ENCODE peak calls at places on chromosomes 1 and 21, in seven cellular contexts. Y is activated naive CD4-positive, alpha-beta T cell treated with anti-CD3 and anti-CD28 coated beads for 36 hours; Q is progenitor cell of endocrine pancreas; W is endothelial cell; D is Calu3; M is EH; L is psoas muscle. C is an unnamed sample.

GRCh38 chr1:6603424-6603850 is 768 bp upstream of the KLHL21 start:
- DNase-seq in Y (peak), Q (peak), W (peak), D (no peak), M (peak), L (peak), C (peak)

GRCh38 chr1:87024936-87025537 is 110.6 kb downstream of the HS2ST1 start:
- DNase-seq in Y (no peak), Q (no peak), W (peak), D (peak), M (peak), L (no peak), C (no peak)

GRCh38 chr1:117757668-117758067 is 151.8 kb downstream of the TENT5C start:
- DNase-seq in Y (no peak), Q (no peak), W (no peak), D (no peak), M (peak), L (no peak), C (no peak)

GRCh38 chr1:180237850-180238476 is 7.9 kb downstream of the LHX4 start:
- DNase-seq in Y (no peak), Q (no peak), W (no peak), D (no peak), M (no peak), L (no peak), C (no peak)

GRCh38 chr21:15275615-15276228 is 210.9 kb upstream of the NRIP1 start:
- DNase-seq in Y (no peak), Q (no peak), W (no peak), D (no peak), M (no peak), L (no peak), C (no peak)

GRCh38 chr21:14474995-14475394 is 71.1 kb downstream of the SAMSN1 start:
- DNase-seq in Y (no peak), Q (no peak), W (no peak), D (no peak), M (no peak), L (no peak), C (no peak)

GRCh38 chr1:56904706-56905105 is 50.1 kb downstream of the C8A start:
- DNase-seq in Y (no peak), Q (no peak), W (no peak), D (no peak), M (peak), L (no peak), C (no peak)

GRCh38 chr1:6100801-6101783 is 55.4 kb downstream of the KCNAB2 start:
- DNase-seq in Y (no peak), Q (no peak), W (no peak), D (no peak), M (no peak), L (peak), C (no peak)

GRCh38 chr1:154418062-154418897 is 13.1 kb downstream of the IL6R start:
- DNase-seq in Y (peak), Q (no peak), W (no peak), D (peak), M (no peak), L (peak), C (no peak)

GRCh38 chr1:53449026-53449425 is 10.2 kb upstream of the DMRTB1 start:
- DNase-seq in Y (no peak), Q (no peak), W (no peak), D (no peak), M (peak), L (no peak), C (no peak)

GRCh38 chr1:174222166-174222949 is 63.0 kb downstream of the RABGAP1L start:
- DNase-seq in Y (no peak), Q (no peak), W (no peak), D (no peak), M (peak), L (no peak), C (no peak)

GRCh38 chr21:44508426-44508710 is 31.6 kb downstream of the KRTAP10-1 start:
- DNase-seq in Y (no peak), Q (no peak), W (no peak), D (no peak), M (no peak), L (no peak), C (no peak)

GRCh38 chr1:229817936-229818335 is 191.9 kb downstream of the URB2 start:
- DNase-seq in Y (no peak), Q (no peak), W (no peak), D (no peak), M (no peak), L (no peak), C (no peak)

GRCh38 chr1:151790940-151791651 is 796 bp upstream of the TDRKH start:
- DNase-seq in Y (peak), Q (peak), W (peak), D (peak), M (peak), L (no peak), C (peak)

GRCh38 chr1:52436817-52437216 is 32.4 kb downstream of the PRPF38A start:
- DNase-seq in Y (no peak), Q (no peak), W (no peak), D (no peak), M (no peak), L (no peak), C (no peak)

GRCh38 chr1:85998105-85998504 is 158.5 kb downstream of the COL24A1 start:
- DNase-seq in Y (no peak), Q (no peak), W (no peak), D (no peak), M (peak), L (no peak), C (no peak)

GRCh38 chr1:8858112-8858668 is 20.3 kb downstream of the ENO1 start:
- DNase-seq in Y (no peak), Q (no peak), W (peak), D (peak), M (peak), L (no peak), C (no peak)

GRCh38 chr1:228478326-228478725 is 8.9 kb upstream of the RNF187 start:
- DNase-seq in Y (no peak), Q (no peak), W (no peak), D (no peak), M (no peak), L (no peak), C (no peak)